ENCODE peak calls at places on chromosomes 13 and 19, in six cellular contexts. One of them, this sample, is unnamed.

GRCh38 chr13:62846302-62846701 is 1430.7 kb upstream of the PCDH20 start:
- DNase-seq in A549: no peak
- DNase-seq in stomach: no peak
- DNase-seq in body of pancreas: no peak
- DNase-seq in heart left ventricle: no peak
- DNase-seq in ovary: no peak
- DNase-seq in this sample: no peak

GRCh38 chr13:97133955-97134354 is 88.2 kb upstream of the MBNL2 start:
- DNase-seq in body of pancreas: no peak
- DNase-seq in A549: no peak
- DNase-seq in heart left ventricle: no peak
- DNase-seq in stomach: no peak
- DNase-seq in ovary: no peak
- DNase-seq in this sample: no peak

GRCh38 chr13:83085186-83085900 is 796.9 kb downstream of the SLITRK1 start:
- DNase-seq in A549: no peak
- DNase-seq in ovary: no peak
- DNase-seq in stomach: no peak
- DNase-seq in heart left ventricle: no peak
- DNase-seq in body of pancreas: no peak
- DNase-seq in this sample: no peak

GRCh38 chr19:34556500-34556899 is 74.9 kb downstream of the WTIP start:
- DNase-seq in stomach: no peak
- DNase-seq in A549: no peak
- DNase-seq in heart left ventricle: no peak
- DNase-seq in body of pancreas: peak; percentile 79
- DNase-seq in ovary: no peak
- DNase-seq in this sample: no peak

GRCh38 chr19:33063356-33064116 is 1.2 kb downstream of the RHPN2 start:
- DNase-seq in heart left ventricle: peak; percentile 34
- DNase-seq in body of pancreas: peak; percentile 41
- DNase-seq in A549: no peak
- DNase-seq in stomach: peak; percentile 73
- DNase-seq in ovary: peak; percentile 29
- DNase-seq in this sample: peak; percentile 20

GRCh38 chr19:18044825-18045304 is 36.9 kb downstream of the ARRDC2 start:
- DNase-seq in heart left ventricle: peak; percentile 87
- DNase-seq in ovary: peak; percentile 33
- DNase-seq in stomach: peak; percentile 86
- DNase-seq in A549: no peak
- DNase-seq in body of pancreas: peak; percentile 81
- DNase-seq in this sample: peak; percentile 49

GRCh38 chr19:2802826-2803225 is 16.8 kb upstream of the ZNF554 start:
- DNase-seq in ovary: no peak
- DNase-seq in stomach: no peak
- DNase-seq in heart left ventricle: no peak
- DNase-seq in body of pancreas: no peak
- DNase-seq in A549: no peak
- DNase-seq in this sample: no peak

GRCh38 chr19:9018163-9018875 is 8.1 kb upstream of the MUC16 start:
- DNase-seq in body of pancreas: no peak
- DNase-seq in ovary: peak; percentile 15
- DNase-seq in A549: peak; percentile 14
- DNase-seq in heart left ventricle: no peak
- DNase-seq in stomach: no peak
- DNase-seq in this sample: peak; percentile 55

GRCh38 chr19:5345895-5346386 is 5.3 kb upstream of the PTPRS start:
- DNase-seq in A549: no peak
- DNase-seq in heart left ventricle: no peak
- DNase-seq in stomach: no peak
- DNase-seq in body of pancreas: no peak
- DNase-seq in ovary: no peak
- DNase-seq in this sample: no peak

GRCh38 chr13:40980466-40980865 is 38.6 kb downstream of the ELF1 start:
- DNase-seq in ovary: no peak
- DNase-seq in body of pancreas: no peak
- DNase-seq in heart left ventricle: no peak
- DNase-seq in A549: no peak
- DNase-seq in stomach: no peak
- DNase-seq in this sample: no peak

GRCh38 chr13:46893221-46893620 is 3.6 kb downstream of the HTR2A start:
- DNase-seq in stomach: no peak
- DNase-seq in A549: no peak
- DNase-seq in heart left ventricle: no peak
- DNase-seq in ovary: no peak
- DNase-seq in body of pancreas: no peak
- DNase-seq in this sample: no peak

GRCh38 chr19:17149393-17150135 is 65.6 kb upstream of the USE1 start:
- DNase-seq in stomach: no peak
- DNase-seq in body of pancreas: no peak
- DNase-seq in heart left ventricle: peak; percentile 28
- DNase-seq in ovary: no peak
- DNase-seq in A549: no peak
- DNase-seq in this sample: no peak

GRCh38 chr13:50006426-50007135 is 8.7 kb upstream of the KCNRG start:
- DNase-seq in body of pancreas: no peak
- DNase-seq in stomach: no peak
- DNase-seq in ovary: no peak
- DNase-seq in heart left ventricle: no peak
- DNase-seq in A549: no peak
- DNase-seq in this sample: no peak

GRCh38 chr19:29810504-29810871 is 1.3 kb upstream of the CCNE1 start:
- DNase-seq in heart left ventricle: no peak
- DNase-seq in body of pancreas: no peak
- DNase-seq in stomach: no peak
- DNase-seq in A549: no peak
- DNase-seq in ovary: peak; percentile 43
- DNase-seq in this sample: no peak

GRCh38 chr13:82758056-82758455 is 1124.2 kb downstream of the SLITRK1 start:
- DNase-seq in stomach: no peak
- DNase-seq in ovary: no peak
- DNase-seq in A549: no peak
- DNase-seq in body of pancreas: no peak
- DNase-seq in heart left ventricle: no peak
- DNase-seq in this sample: no peak

GRCh38 chr13:44259045-44260042 is 114.3 kb upstream of the SERP2 start:
- DNase-seq in A549: no peak
- DNase-seq in heart left ventricle: no peak
- DNase-seq in ovary: no peak
- DNase-seq in body of pancreas: no peak
- DNase-seq in stomach: peak; percentile 41
- DNase-seq in this sample: peak; percentile 46

GRCh38 chr19:53130506-53130905 is 2.2 kb downstream of the ZNF415 start:
- DNase-seq in ovary: no peak
- DNase-seq in A549: no peak
- DNase-seq in stomach: no peak
- DNase-seq in heart left ventricle: no peak
- DNase-seq in body of pancreas: peak; percentile 13
- DNase-seq in this sample: no peak

GRCh38 chr19:5396963-5397362 is 56.4 kb upstream of the PTPRS start:
- DNase-seq in stomach: no peak
- DNase-seq in heart left ventricle: no peak
- DNase-seq in A549: no peak
- DNase-seq in ovary: no peak
- DNase-seq in body of pancreas: no peak
- DNase-seq in this sample: no peak

GRCh38 chr19:17405250-17406038 is at the start of gene BST2:
- DNase-seq in A549: no peak
- DNase-seq in body of pancreas: peak; percentile 69
- DNase-seq in stomach: peak; percentile 64
- DNase-seq in ovary: peak; percentile 84
- DNase-seq in heart left ventricle: peak; percentile 69
- DNase-seq in this sample: peak; percentile 57

GRCh38 chr19:2231621-2232221 is 4.4 kb downstream of the PLEKHJ1 start:
- DNase-seq in ovary: no peak
- DNase-seq in stomach: no peak
- DNase-seq in heart left ventricle: no peak
- DNase-seq in A549: no peak
- DNase-seq in body of pancreas: no peak
- DNase-seq in this sample: no peak

GRCh38 chr19:18286973-18287635 is 5.7 kb upstream of the JUND start:
- DNase-seq in heart left ventricle: peak; percentile 12
- DNase-seq in ovary: peak; percentile 31
- DNase-seq in body of pancreas: no peak
- DNase-seq in A549: no peak
- DNase-seq in stomach: no peak
- DNase-seq in this sample: no peak

GRCh38 chr13:92175330-92175729 is 776.9 kb downstream of the GPC5 start:
- DNase-seq in ovary: peak; percentile 27
- DNase-seq in body of pancreas: peak; percentile 22
- DNase-seq in A549: no peak
- DNase-seq in heart left ventricle: no peak
- DNase-seq in stomach: no peak
- DNase-seq in this sample: no peak

GRCh38 chr13:95267662-95268369 is 33.4 kb downstream of the ABCC4 start:
- DNase-seq in body of pancreas: no peak
- DNase-seq in A549: peak; percentile 76
- DNase-seq in stomach: peak; percentile 33
- DNase-seq in ovary: no peak
- DNase-seq in heart left ventricle: no peak
- DNase-seq in this sample: no peak

GRCh38 chr19:58063712-58064111 is 4.6 kb downstream of the ZNF135 start:
- DNase-seq in body of pancreas: no peak
- DNase-seq in ovary: no peak
- DNase-seq in A549: no peak
- DNase-seq in heart left ventricle: no peak
- DNase-seq in stomach: no peak
- DNase-seq in this sample: no peak
- H3K9me3 ChIP-seq in body of pancreas: peaks cover 55% of the 10 kb centered on the region
- H3K9me3 ChIP-seq in ovary: peaks cover 58% of the 10 kb centered on the region
- H3K9me3 ChIP-seq in A549: peaks cover 87% of the 10 kb centered on the region
- H3K9me3 ChIP-seq in heart left ventricle: peaks cover 53% of the 10 kb centered on the region
- H3K9me3 ChIP-seq in stomach: peaks cover 90% of the 10 kb centered on the region
- H3K9me3 ChIP-seq in this sample: no peaks in the 10 kb centered on the region

GRCh38 chr13:23888658-23889597 is at the start of gene MIPEP:
- DNase-seq in heart left ventricle: peak; percentile 95
- DNase-seq in stomach: peak; percentile 93
- DNase-seq in ovary: peak; percentile 94
- DNase-seq in body of pancreas: peak; percentile 93
- DNase-seq in A549: peak; percentile 83
- DNase-seq in this sample: peak; percentile 88
- TF ChIP-seq POLR2A in heart left ventricle: peak; percentile 68
- TF ChIP-seq POLR2A in stomach: no peak
- TF ChIP-seq POLR2A in ovary: peak; percentile 64
- TF ChIP-seq POLR2A in body of pancreas: peak; percentile 63
- TF ChIP-seq POLR2A in A549: peak; percentile 67
- TF ChIP-seq POLR2A in this sample: peak; percentile 46

GRCh38 chr13:114065926-114066774 is 66.3 kb downstream of the RASA3 start:
- DNase-seq in stomach: no peak
- DNase-seq in body of pancreas: no peak
- DNase-seq in A549: no peak
- DNase-seq in ovary: peak; percentile 49
- DNase-seq in heart left ventricle: peak; percentile 30
- DNase-seq in this sample: no peak
- H3K4me1 ChIP-seq in stomach: peaks cover 77% of the 10 kb centered on the region
- H3K4me1 ChIP-seq in body of pancreas: peaks cover 44% of the 10 kb centered on the region
- H3K4me1 ChIP-seq in A549: peaks cover 64% of the 10 kb centered on the region
- H3K4me1 ChIP-seq in ovary: peaks cover 22% of the 10 kb centered on the region
- H3K4me1 ChIP-seq in heart left ventricle: peaks cover 36% of the 10 kb centered on the region
- H3K4me1 ChIP-seq in this sample: peaks cover 17% of the 10 kb centered on the region

DNA sequence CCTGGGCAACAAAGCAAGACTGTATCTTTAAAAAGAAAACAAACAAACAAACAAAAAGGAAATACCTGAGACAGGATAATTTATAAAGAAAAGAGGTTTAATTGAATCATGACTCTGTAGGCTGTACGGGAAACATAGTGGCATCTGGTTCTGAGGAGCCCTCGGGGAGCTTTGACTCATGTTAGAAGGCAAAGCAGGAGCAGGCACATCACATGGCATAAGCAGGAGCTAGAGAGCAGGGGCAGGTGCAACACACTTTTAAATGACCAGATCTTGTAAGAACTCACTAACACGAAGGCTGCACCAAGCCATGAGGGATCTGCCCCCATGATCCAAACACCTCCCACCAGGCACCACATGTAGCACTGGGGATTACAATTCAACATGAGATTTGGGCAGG is 13.2 kb upstream of the OR10H2 start:
- DNase-seq in stomach: no peak
- DNase-seq in ovary: no peak
- DNase-seq in A549: no peak
- DNase-seq in heart left ventricle: no peak
- DNase-seq in body of pancreas: no peak
- DNase-seq in this sample: no peak
- H3K9me3 ChIP-seq in stomach: no peaks in the 10 kb centered on the region
- H3K9me3 ChIP-seq in ovary: peaks cover 3% of the 10 kb centered on the region
- H3K9me3 ChIP-seq in A549: peaks cover 5% of the 10 kb centered on the region
- H3K9me3 ChIP-seq in heart left ventricle: no peaks in the 10 kb centered on the region
- H3K9me3 ChIP-seq in body of pancreas: no peaks in the 10 kb centered on the region
- H3K9me3 ChIP-seq in this sample: no peaks in the 10 kb centered on the region

GRCh38 chr19:15584541-15585115 is 30.4 kb upstream of the CYP4F8 start:
- DNase-seq in stomach: peak; percentile 83
- DNase-seq in A549: peak; percentile 60
- DNase-seq in body of pancreas: peak; percentile 85
- DNase-seq in heart left ventricle: peak; percentile 83
- DNase-seq in ovary: peak; percentile 83
- DNase-seq in this sample: peak; percentile 67
- TF ChIP-seq POLR2A in stomach: no peak
- TF ChIP-seq POLR2A in A549: no peak
- TF ChIP-seq POLR2A in body of pancreas: no peak
- TF ChIP-seq POLR2A in heart left ventricle: no peak
- TF ChIP-seq POLR2A in ovary: no peak
- TF ChIP-seq POLR2A in this sample: no peak

GRCh38 chr19:11239377-11240000 is at the start of gene ANGPTL8:
- DNase-seq in ovary: no peak
- DNase-seq in stomach: no peak
- DNase-seq in heart left ventricle: no peak
- DNase-seq in A549: no peak
- DNase-seq in body of pancreas: no peak
- DNase-seq in this sample: no peak
- H3K4me1 ChIP-seq in ovary: peaks cover 3% of the 10 kb centered on the region
- H3K4me1 ChIP-seq in stomach: peaks cover 9% of the 10 kb centered on the region
- H3K4me1 ChIP-seq in heart left ventricle: peaks cover 7% of the 10 kb centered on the region
- H3K4me1 ChIP-seq in A549: peaks cover 4% of the 10 kb centered on the region
- H3K4me1 ChIP-seq in body of pancreas: peaks cover 6% of the 10 kb centered on the region
- H3K4me1 ChIP-seq in this sample: no peaks in the 10 kb centered on the region

GRCh38 chr19:22797040-22797439 is 13.1 kb upstream of the ZNF99 start:
- DNase-seq in A549: no peak
- DNase-seq in heart left ventricle: no peak
- DNase-seq in stomach: no peak
- DNase-seq in body of pancreas: no peak
- DNase-seq in ovary: no peak
- DNase-seq in this sample: no peak
- H3K9me3 ChIP-seq in A549: peaks cover 37% of the 10 kb centered on the region
- H3K9me3 ChIP-seq in heart left ventricle: peaks cover 6% of the 10 kb centered on the region
- H3K9me3 ChIP-seq in stomach: peaks cover 35% of the 10 kb centered on the region
- H3K9me3 ChIP-seq in body of pancreas: no peaks in the 10 kb centered on the region
- H3K9me3 ChIP-seq in ovary: no peaks in the 10 kb centered on the region
- H3K9me3 ChIP-seq in this sample: no peaks in the 10 kb centered on the region

DNA sequence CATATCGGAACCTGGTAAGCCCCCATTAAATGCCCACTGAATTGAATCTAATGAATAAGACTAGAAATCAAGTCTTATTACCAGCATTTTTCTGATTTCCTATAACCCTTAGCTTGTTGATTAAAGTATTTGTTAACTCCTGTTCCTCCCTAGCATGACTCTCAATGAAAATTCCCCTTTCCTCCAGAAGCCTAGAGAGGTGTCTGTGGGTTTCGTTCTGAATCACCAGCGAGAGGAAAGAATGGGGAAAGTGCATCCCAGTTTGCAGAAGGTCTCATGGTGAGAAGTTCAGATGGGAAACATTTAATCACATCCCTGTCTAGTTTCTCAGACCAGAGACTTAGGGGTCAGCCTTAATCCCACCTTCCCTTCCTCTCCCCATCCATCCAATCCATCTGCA is 26.9 kb downstream of the POU2F2 start:
- DNase-seq in A549: no peak
- DNase-seq in stomach: no peak
- DNase-seq in body of pancreas: no peak
- DNase-seq in ovary: no peak
- DNase-seq in heart left ventricle: no peak
- DNase-seq in this sample: no peak
- TF ChIP-seq POLR2A in A549: no peak
- TF ChIP-seq POLR2A in stomach: no peak
- TF ChIP-seq POLR2A in body of pancreas: no peak
- TF ChIP-seq POLR2A in ovary: no peak
- TF ChIP-seq POLR2A in heart left ventricle: no peak
- TF ChIP-seq POLR2A in this sample: no peak

This sample was measured in uterus.